ENCODE peak calls at places on chromosomes 6 and 20, in seven cellular contexts. T is fibroblast of pulmonary artery, K is BJ, F is lower lobe of right lung, O is heart left ventricle, U is tibial nerve, J is esophagus muscularis mucosa. D is an unnamed sample.

GRCh38 chr6:69987550-69987949 is 121.2 kb downstream of the COL19A1 start:
- DNase-seq in T (no peak), K (no peak), F (no peak), O (no peak), U (no peak), J (no peak), D (no peak)

GRCh38 chr20:5211803-5212714 is 85.3 kb downstream of the CDS2 start:
- DNase-seq in T (no peak), K (no peak), F (no peak), O (no peak), U (no peak), J (no peak), D (no peak)

GRCh38 chr6:166955865-166956443 is 396 bp downstream of the RNASET2 start:
- DNase-seq in T (no peak), K (no peak), F (no peak), O (no peak), U (no peak), J (no peak), D (no peak)

GRCh38 chr20:42754713-42755112 is 435.0 kb downstream of the PTPRT start:
- DNase-seq in T (no peak), K (no peak), F (peak), O (no peak), U (no peak), J (no peak), D (no peak)

GRCh38 chr6:42113929-42114636 is 28.3 kb downstream of the C6orf132 start:
- DNase-seq in T (no peak), K (no peak), F (no peak), O (no peak), U (no peak), J (no peak), D (no peak)

GRCh38 chr20:48921883-48922867 is 664 bp downstream of the ARFGEF2 start:
- DNase-seq in T (peak), K (no peak), F (peak), O (peak), U (no peak), J (no peak), D (no peak)

GRCh38 chr6:19399406-19399805 is 437.8 kb upstream of the ID4 start:
- DNase-seq in T (peak), K (no peak), F (no peak), O (no peak), U (peak), J (no peak), D (no peak)

GRCh38 chr6:44076366-44077200 is 50.7 kb downstream of the MRPL14 start:
- DNase-seq in T (peak), K (no peak), F (peak), O (peak), U (no peak), J (no peak), D (no peak)

GRCh38 chr20:8132632-8133587 is 844 bp downstream of the PLCB1 start:
- DNase-seq in T (peak), K (no peak), F (peak), O (peak), U (peak), J (no peak), D (no peak)

GRCh38 chr6:17957488-17957887 is 29.9 kb downstream of the KIF13A start:
- DNase-seq in T (peak), K (no peak), F (no peak), O (no peak), U (no peak), J (no peak), D (no peak)

GRCh38 chr6:4459032-4459431 is 317.2 kb upstream of the CDYL start:
- DNase-seq in T (peak), K (peak), F (no peak), O (no peak), U (no peak), J (peak), D (peak)

GRCh38 chr6:119980802-119981201 is 631.2 kb upstream of the MAN1A1 start:
- DNase-seq in T (no peak), K (no peak), F (no peak), O (no peak), U (no peak), J (no peak), D (no peak)

GRCh38 chr20:45096781-45097180 is 4.1 kb downstream of the KCNS1 start:
- DNase-seq in T (no peak), K (no peak), F (no peak), O (no peak), U (no peak), J (no peak), D (no peak)

GRCh38 chr20:21615617-21616080 is 89.8 kb upstream of the PAX1 start:
- DNase-seq in T (peak), K (no peak), F (peak), O (peak), U (no peak), J (peak), D (no peak)

GRCh38 chr20:2470051-2470431 is 548 bp downstream of the SNRPB start:
- DNase-seq in T (peak), K (no peak), F (no peak), O (peak), U (no peak), J (peak), D (no peak)

GRCh38 chr6:75882734-75883133 is 133.7 kb downstream of the MYO6 start:
- DNase-seq in T (peak), K (peak), F (no peak), O (no peak), U (no peak), J (no peak), D (peak)

GRCh38 chr6:34226731-34227586 is 9.7 kb upstream of the HMGA1 start:
- DNase-seq in T (no peak), K (no peak), F (no peak), O (no peak), U (no peak), J (no peak), D (no peak)

GRCh38 chr6:135577059-135577538 is 79.6 kb upstream of the AHI1 start:
- DNase-seq in T (no peak), K (no peak), F (no peak), O (no peak), U (no peak), J (no peak), D (no peak)

GRCh38 chr6:108557494-108558371 is 3.0 kb upstream of the FOXO3 start:
- DNase-seq in T (peak), K (no peak), F (peak), O (peak), U (peak), J (peak), D (no peak)

GRCh38 chr6:108556250-108556649 is 4.5 kb upstream of the FOXO3 start:
- DNase-seq in T (no peak), K (no peak), F (no peak), O (no peak), U (no peak), J (no peak), D (no peak)

GRCh38 chr6:108556864-108557493 is 3.7 kb upstream of the FOXO3 start:
- DNase-seq in T (no peak), K (no peak), F (no peak), O (no peak), U (no peak), J (no peak), D (no peak)

GRCh38 chr6:108558372-108559096 is 2.2 kb upstream of the FOXO3 start:
- DNase-seq in T (peak), K (peak), F (peak), O (peak), U (peak), J (peak), D (peak)

GRCh38 chr6:108555399-108556052 is 5.2 kb upstream of the FOXO3 start:
- DNase-seq in T (no peak), K (no peak), F (no peak), O (no peak), U (no peak), J (no peak), D (no peak)
- TF ChIP-seq CTCF in T (no peak), K (no peak), F (no peak), O (no peak), U (no peak), J (no peak), D (no peak)

DNA sequence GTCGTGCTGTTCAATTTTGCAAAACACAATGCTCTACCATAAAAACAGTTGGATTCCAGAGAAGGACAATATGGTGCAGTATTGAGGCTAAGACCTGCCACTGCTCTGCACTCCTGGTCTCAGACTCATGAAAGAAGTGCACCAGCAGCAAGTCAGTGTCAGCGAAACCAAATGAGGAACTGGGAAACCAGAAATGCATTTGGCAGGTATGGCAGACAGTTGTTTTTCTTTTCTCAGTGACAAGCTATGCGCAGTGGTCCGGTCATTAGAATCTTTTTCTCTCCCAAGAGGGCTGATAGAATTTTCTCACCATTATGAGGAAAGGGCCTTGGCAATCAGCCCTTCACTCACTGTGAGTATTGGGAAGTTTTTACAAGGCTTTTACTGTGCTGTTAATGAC is 158.5 kb downstream of the DOK5 start:
- DNase-seq in T (no peak), K (no peak), F (no peak), O (no peak), U (no peak), J (no peak), D (no peak)
- H3K4me3 ChIP-seq in T (no peak), K (no peak), F (no peak), O (no peak), U (no peak), J (no peak), D (no peak)

GRCh38 chr20:11207749-11208502 is 534.1 kb upstream of the JAG1 start:
- DNase-seq in T (peak), K (peak), F (no peak), O (no peak), U (no peak), J (no peak), D (peak)
- TF ChIP-seq CTCF in T (no peak), K (no peak), F (no peak), O (no peak), U (no peak), J (no peak), D (peak)

DNA sequence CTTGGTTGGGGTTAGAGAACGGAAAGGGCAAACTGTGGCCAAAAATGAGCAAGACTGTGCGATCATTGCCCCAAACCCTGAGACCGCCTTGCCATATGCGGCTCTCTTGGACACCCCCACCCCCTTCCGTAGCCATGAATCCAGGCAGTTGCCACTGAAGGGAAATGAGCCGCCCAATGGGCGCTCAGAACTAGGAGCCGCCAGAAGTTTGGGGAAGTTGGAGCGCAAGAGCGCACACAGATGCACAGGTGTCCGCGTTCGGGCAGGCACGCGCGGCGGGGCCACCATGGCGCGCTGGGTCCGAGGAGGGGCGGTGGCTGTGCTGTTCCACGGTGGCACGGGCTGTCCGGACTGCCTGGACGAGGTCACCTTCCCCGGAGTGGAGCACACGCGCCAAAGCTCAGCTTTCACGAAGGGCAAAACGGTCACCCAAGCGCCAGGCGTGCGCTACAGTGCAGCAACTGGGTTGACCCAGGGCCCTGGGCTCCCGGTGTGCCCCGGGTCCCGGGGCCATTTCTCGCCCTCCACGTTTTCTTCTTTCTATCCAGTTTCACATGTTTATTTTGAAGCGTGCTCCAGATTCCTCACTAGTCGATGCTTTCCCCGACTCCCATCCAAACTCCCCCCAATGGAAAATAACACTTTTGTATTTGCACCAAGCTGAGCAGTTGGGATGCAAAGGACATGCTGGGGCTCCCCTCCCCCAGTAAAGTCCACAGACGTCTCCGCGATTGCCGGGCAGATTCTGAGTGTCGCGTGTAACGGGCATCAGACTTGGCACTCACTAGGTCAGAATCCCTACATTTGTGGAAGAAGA is 903 bp upstream of the PDE10A start:
- DNase-seq in T (no peak), K (no peak), F (no peak), O (peak), U (no peak), J (no peak), D (no peak)
- H3K4me3 ChIP-seq in T (peak), K (no peak), F (peak), O (peak), U (peak), J (peak), D (peak)

GRCh38 chr6:154705471-154706113 is 27.6 kb upstream of the SCAF8 start:
- DNase-seq in T (peak), K (no peak), F (no peak), O (no peak), U (no peak), J (no peak), D (no peak)
- TF ChIP-seq CTCF in T (peak), K (no peak), F (no peak), O (no peak), U (no peak), J (no peak), D (no peak)

GRCh38 chr6:22569281-22570184 is at the start of gene HDGFL1:
- DNase-seq in T (no peak), K (no peak), F (peak), O (no peak), U (no peak), J (no peak), D (no peak)
- H3K4me3 ChIP-seq in T (no peak), K (no peak), F (no peak), O (no peak), U (no peak), J (no peak), D (no peak)

DNA sequence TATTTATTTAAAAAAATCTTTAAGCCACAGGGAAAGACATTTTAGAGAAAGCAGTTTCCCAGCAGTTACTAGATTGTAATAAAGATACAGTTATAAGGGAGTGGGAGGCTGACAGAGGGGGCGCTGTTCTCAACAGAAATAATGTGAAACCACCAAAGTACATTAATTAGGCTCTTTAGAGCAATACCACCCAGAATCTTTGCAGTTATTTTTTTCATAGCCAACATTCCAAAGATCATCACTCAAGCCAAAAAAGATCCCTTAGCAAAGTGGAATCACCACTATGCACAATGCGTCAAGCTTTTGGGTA is 331.3 kb upstream of the DEFB112 start:
- DNase-seq in T (no peak), K (no peak), F (no peak), O (no peak), U (no peak), J (no peak), D (no peak)
- TF ChIP-seq CTCF in T (no peak), K (no peak), F (no peak), O (no peak), U (no peak), J (no peak), D (peak)

GRCh38 chr20:36646678-36647077 is 682 bp upstream of the SLA2 start:
- DNase-seq in T (no peak), K (no peak), F (no peak), O (no peak), U (no peak), J (no peak), D (no peak)

GRCh38 chr20:36645998-36646397 is at the start of gene SLA2:
- DNase-seq in T (no peak), K (no peak), F (peak), O (no peak), U (no peak), J (no peak), D (no peak)

GRCh38 chr20:36644032-36644712 is 1.8 kb downstream of the SLA2 start:
- DNase-seq in T (no peak), K (no peak), F (no peak), O (no peak), U (no peak), J (no peak), D (no peak)

GRCh38 chr20:36645353-36645752 is 643 bp downstream of the SLA2 start:
- DNase-seq in T (no peak), K (no peak), F (no peak), O (no peak), U (no peak), J (no peak), D (no peak)

DNA sequence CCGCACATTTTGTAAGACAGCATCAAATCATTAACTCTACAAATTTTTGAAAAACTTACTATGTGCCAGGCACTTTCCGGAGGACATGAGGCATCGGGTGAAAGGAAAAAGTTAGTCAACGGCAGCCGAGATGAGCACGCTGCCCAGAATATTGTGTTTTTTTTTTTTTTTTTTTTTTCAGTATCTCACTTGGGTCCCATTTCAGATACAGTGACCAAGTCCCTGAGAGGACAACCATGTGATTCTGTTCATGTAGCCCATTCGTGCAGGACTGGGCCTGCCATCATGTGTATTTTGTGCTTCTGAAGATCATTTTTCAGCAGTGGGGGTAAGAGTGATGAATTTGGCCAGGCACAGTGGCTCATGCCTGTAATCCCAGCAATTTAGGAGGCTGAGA is 1.3 kb downstream of the SLA2 start:
- DNase-seq in T (no peak), K (no peak), F (no peak), O (no peak), U (no peak), J (no peak), D (no peak)
- H3K4me3 ChIP-seq in T (no peak), K (no peak), F (peak), O (peak), U (no peak), J (no peak), D (no peak)

GRCh38 chr6:373773-374724 is 17.5 kb upstream of the IRF4 start:
- DNase-seq in T (peak), K (no peak), F (no peak), O (no peak), U (no peak), J (no peak), D (no peak)
- TF ChIP-seq CTCF in T (peak), K (no peak), F (no peak), O (no peak), U (no peak), J (no peak), D (peak)

GRCh38 chr6:96878101-96878500 is 19.6 kb downstream of the NDUFAF4 start:
- DNase-seq in T (no peak), K (peak), F (no peak), O (no peak), U (no peak), J (no peak), D (no peak)
- H3K4me3 ChIP-seq in T (no peak), K (no peak), F (no peak), O (no peak), U (no peak), J (no peak), D (no peak)

D was measured in retinal pigment epithelial cell.